ENCODE peak calls at places on chromosome 15, in ten cellular contexts. Q is adrenal gland; I is OCI-LY7; H is K562; L is endodermal cell; Z is CD8-positive, alpha-beta T cell; G is osteoblast; A is foreskin fibroblast; F is left lung; T is GM06990. N is an unnamed sample.

GRCh38 chr15:62228604-62229003 is 63.5 kb upstream of the C2CD4B start:
- DNase-seq in Q (no peak), I (no peak), H (no peak), L (no peak), Z (no peak), G (no peak), A (no peak), F (no peak), T (no peak), N (no peak)

GRCh38 chr15:98154863-98155262 is 194.4 kb downstream of the ARRDC4 start:
- DNase-seq in Q (no peak), I (no peak), H (no peak), L (no peak), Z (no peak), G (no peak), A (peak; percentile 73), F (no peak), T (no peak), N (peak; percentile 3)

GRCh38 chr15:32802296-32802936 is 84.6 kb downstream of the GREM1 start:
- DNase-seq in Q (no peak), I (no peak), H (no peak), L (no peak), Z (no peak), G (peak; percentile 81), A (peak; percentile 47), F (no peak), T (no peak), N (no peak)

GRCh38 chr15:63165166-63165859 is 8.0 kb upstream of the RPS27L start:
- DNase-seq in Q (no peak), I (no peak), H (no peak), L (peak; percentile 10), Z (no peak), G (no peak), A (no peak), F (no peak), T (no peak), N (no peak)

GRCh38 chr15:59437473-59437776 is 561 bp upstream of the FAM81A start:
- DNase-seq in Q (no peak), I (no peak), H (no peak), L (peak; percentile 52), Z (no peak), G (peak; percentile 34), A (no peak), F (no peak), T (no peak), N (no peak)

GRCh38 chr15:71747128-71748083 is 62.9 kb upstream of the NR2E3 start:
- DNase-seq in Q (peak; percentile 68), I (no peak), H (no peak), L (no peak), Z (no peak), G (peak; percentile 91), A (peak; percentile 82), F (no peak), T (no peak), N (peak; percentile 98)

GRCh38 chr15:51349156-51349844 is 7.8 kb downstream of the GLDN start:
- DNase-seq in Q (no peak), I (no peak), H (no peak), L (no peak), Z (no peak), G (no peak), A (no peak), F (no peak), T (no peak), N (no peak)

GRCh38 chr15:78739996-78740903 is 71.0 kb downstream of the ADAMTS7 start:
- DNase-seq in Q (peak; percentile 88), I (peak; percentile 85), H (peak; percentile 41), L (peak; percentile 95), Z (no peak), G (no peak), A (no peak), F (peak; percentile 83), T (peak; percentile 50), N (no peak)

DNA sequence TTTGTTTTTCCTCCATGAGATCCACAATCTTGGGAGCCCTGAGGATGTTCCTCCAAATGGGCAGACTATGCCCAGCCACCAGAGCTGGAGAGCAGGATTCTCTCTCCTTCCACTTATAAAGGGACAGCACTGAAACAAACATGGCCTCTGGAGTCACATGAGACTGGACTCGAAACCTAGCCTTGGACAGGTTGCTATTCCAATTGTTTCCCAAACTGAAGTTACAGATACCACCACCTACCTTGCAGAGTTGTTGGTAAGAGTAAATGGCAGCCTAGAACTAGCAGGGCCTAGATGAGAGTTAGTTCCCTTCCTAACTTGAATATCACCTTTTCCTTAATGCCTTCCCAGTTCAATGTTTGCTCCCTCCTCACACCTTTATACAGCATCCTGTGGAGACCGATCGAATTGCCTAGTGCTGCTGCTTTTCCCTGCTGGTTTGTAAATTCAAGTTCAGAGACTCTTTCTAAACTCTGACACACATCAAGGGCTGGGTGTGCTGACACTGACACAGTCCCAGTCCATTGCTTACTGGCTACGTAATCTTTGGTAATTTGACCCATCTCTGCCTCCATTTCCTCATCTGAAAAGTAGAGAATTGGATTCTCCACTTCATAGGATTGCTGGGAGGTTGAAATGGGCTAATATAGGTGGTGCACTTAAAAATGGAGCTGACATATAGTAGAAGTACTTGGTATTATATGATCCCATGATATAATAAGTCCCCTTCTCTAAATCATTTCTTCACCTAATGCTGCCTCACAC is 2.6 kb downstream of the IMP3 start:
- DNase-seq in Q (no peak), I (no peak), H (no peak), L (peak; percentile 48), Z (no peak), G (no peak), A (no peak), F (no peak), T (no peak), N (no peak)
- H3K4me3 ChIP-seq in Q (no peak overlapping the region), I (peak overlapping the region; percentile 89), H (peak overlapping the region; percentile 93), L (peak overlapping the region; percentile 89), Z (peak overlapping the region; percentile 7), G (peak overlapping the region; percentile 99), A (peak overlapping the region; percentile 74), F (no peak overlapping the region), T (no peak overlapping the region), N (no peak overlapping the region)

GRCh38 chr15:38308797-38309196 is 56.2 kb downstream of the SPRED1 start:
- DNase-seq in Q (no peak), I (no peak), H (no peak), L (no peak), Z (no peak), G (no peak), A (no peak), F (no peak), T (peak; percentile 40), N (no peak)

GRCh38 chr15:38307251-38307650 is 54.6 kb downstream of the SPRED1 start:
- DNase-seq in Q (no peak), I (no peak), H (no peak), L (no peak), Z (no peak), G (no peak), A (no peak), F (no peak), T (no peak), N (no peak)

GRCh38 chr15:38308242-38308641 is 55.6 kb downstream of the SPRED1 start:
- DNase-seq in Q (no peak), I (no peak), H (no peak), L (no peak), Z (no peak), G (no peak), A (no peak), F (no peak), T (peak; percentile 8), N (no peak)

GRCh38 chr15:38316311-38316710 is 63.7 kb downstream of the SPRED1 start:
- DNase-seq in Q (no peak), I (no peak), H (no peak), L (no peak), Z (no peak), G (no peak), A (no peak), F (no peak), T (no peak), N (no peak)

DNA sequence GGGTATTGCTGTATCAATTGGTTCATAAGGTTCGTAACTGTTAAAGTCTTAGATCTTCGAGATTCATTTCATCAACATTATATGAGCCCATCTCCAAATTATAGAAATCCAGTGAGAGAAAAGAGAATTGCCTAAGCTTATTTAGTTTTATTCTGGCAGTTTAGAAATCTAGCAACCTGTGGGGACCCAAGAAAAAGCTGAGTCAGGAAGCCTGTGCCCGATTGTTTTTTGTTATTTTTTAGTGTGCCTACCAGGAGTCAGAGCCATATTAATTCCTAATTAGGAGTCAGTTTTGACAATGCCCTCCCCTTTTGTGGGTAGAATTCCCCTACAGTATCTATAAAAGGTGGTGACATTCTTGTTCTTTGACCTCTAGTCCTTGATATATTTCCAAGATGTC is 59.6 kb downstream of the SPRED1 start:
- DNase-seq in Q (no peak), I (no peak), H (no peak), L (no peak), Z (no peak), G (no peak), A (no peak), F (no peak), T (no peak), N (no peak)
- TF ChIP-seq CTCF in Q (no peak), I (no peak), H (no peak), L (no peak), Z (no peak), G (no peak), A (no peak), F (no peak), T (no peak), N (no peak)

GRCh38 chr15:75203908-75204263 is 2.2 kb downstream of the C15orf39 start:
- DNase-seq in Q (no peak), I (peak; percentile 24), H (no peak), L (no peak), Z (no peak), G (no peak), A (no peak), F (no peak), T (no peak), N (no peak)

GRCh38 chr15:75201609-75202250 is at the start of gene C15orf39:
- DNase-seq in Q (peak; percentile 69), I (peak; percentile 87), H (peak; percentile 92), L (peak; percentile 94), Z (peak; percentile 61), G (peak; percentile 99), A (peak; percentile 59), F (peak; percentile 94), T (peak; percentile 85), N (no peak)

GRCh38 chr15:75203017-75203907 is 1.6 kb downstream of the C15orf39 start:
- DNase-seq in Q (peak; percentile 57), I (peak; percentile 23), H (no peak), L (no peak), Z (no peak), G (peak; percentile 92), A (no peak), F (no peak), T (no peak), N (no peak)

GRCh38 chr15:75200765-75201608 is 695 bp upstream of the C15orf39 start:
- DNase-seq in Q (peak; percentile 44), I (peak; percentile 59), H (peak; percentile 62), L (peak; percentile 90), Z (no peak), G (peak; percentile 92), A (no peak), F (no peak), T (peak; percentile 54), N (no peak)

GRCh38 chr15:75202251-75203016 is 752 bp downstream of the C15orf39 start:
- DNase-seq in Q (peak; percentile 87), I (peak; percentile 93), H (peak; percentile 62), L (peak; percentile 82), Z (peak; percentile 80), G (peak; percentile 98), A (peak; percentile 83), F (peak; percentile 95), T (peak; percentile 89), N (no peak)
- H3K4me3 ChIP-seq in Q (peak overlapping the region; percentile 98), I (peak overlapping the region; percentile 88), H (peak overlapping the region; percentile 89), L (peak overlapping the region; percentile 89), Z (peak overlapping the region; percentile 88), G (peak overlapping the region; percentile 99), A (peak overlapping the region; percentile 99), F (peak overlapping the region; percentile 100), T (peak overlapping the region; percentile 75), N (peak overlapping the region; percentile 94)

DNA sequence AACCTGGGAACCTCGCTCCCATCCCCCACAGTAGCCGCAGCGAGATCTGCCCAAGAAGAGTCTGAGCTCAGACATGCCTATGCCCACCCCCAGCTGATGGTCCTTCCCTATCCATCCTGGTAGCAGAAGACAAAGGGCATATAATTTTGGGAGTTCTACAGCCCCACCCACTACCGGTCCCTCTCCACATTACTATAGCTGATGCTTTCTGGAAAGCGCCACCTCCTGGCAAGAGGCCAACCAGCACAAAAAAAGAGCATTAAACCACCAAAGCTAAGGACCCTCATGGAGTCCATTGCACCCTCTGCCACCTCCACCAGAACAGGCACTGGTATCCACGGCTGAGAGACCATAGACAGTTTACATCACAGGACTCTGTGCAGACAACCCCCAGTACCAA is 168.4 kb downstream of the MEGF11 start:
- DNase-seq in Q (no peak), I (peak; percentile 48), H (no peak), L (peak; percentile 85), Z (no peak), G (no peak), A (no peak), F (no peak), T (no peak), N (no peak)
- TF ChIP-seq CTCF in Q (no peak), I (peak; percentile 73), H (peak; percentile 41), L (peak; percentile 71), Z (no peak), G (no peak), A (no peak), F (no peak), T (peak; percentile 47), N (peak; percentile 8)